ENCODE peak calls at places on chromosomes 16 and 17, in nine cellular contexts. One of them, this sample, is unnamed.

GRCh38 chr16:49009204-49009603 is 272.4 kb downstream of the CBLN1 start:
- DNase-seq in H9: no peak
- DNase-seq in mesendoderm: peak; percentile 44
- DNase-seq in WTC11: no peak
- DNase-seq in A549: no peak
- DNase-seq in AG20443: no peak
- DNase-seq in EL: no peak
- DNase-seq in fibroblast of pulmonary artery: no peak
- DNase-seq in astrocyte of the spinal cord: no peak
- DNase-seq in this sample: no peak

GRCh38 chr16:20956319-20956718 is 55.7 kb downstream of the LYRM1 start:
- DNase-seq in AG20443: no peak
- DNase-seq in EL: no peak
- DNase-seq in mesendoderm: no peak
- DNase-seq in fibroblast of pulmonary artery: peak; percentile 41
- DNase-seq in WTC11: no peak
- DNase-seq in A549: no peak
- DNase-seq in H9: no peak
- DNase-seq in astrocyte of the spinal cord: no peak
- DNase-seq in this sample: no peak

GRCh38 chr17:48194097-48194550 is 86.6 kb downstream of the SNX11 start:
- DNase-seq in fibroblast of pulmonary artery: peak; percentile 41
- DNase-seq in EL: peak; percentile 96
- DNase-seq in A549: no peak
- DNase-seq in H9: no peak
- DNase-seq in AG20443: no peak
- DNase-seq in mesendoderm: no peak
- DNase-seq in WTC11: no peak
- DNase-seq in astrocyte of the spinal cord: peak; percentile 84
- DNase-seq in this sample: peak; percentile 82

GRCh38 chr17:50817838-50818237 is 17.5 kb upstream of the WFIKKN2 start:
- DNase-seq in mesendoderm: peak; percentile 89
- DNase-seq in WTC11: no peak
- DNase-seq in astrocyte of the spinal cord: peak; percentile 8
- DNase-seq in A549: peak; percentile 51
- DNase-seq in fibroblast of pulmonary artery: no peak
- DNase-seq in EL: peak; percentile 65
- DNase-seq in AG20443: no peak
- DNase-seq in H9: no peak
- DNase-seq in this sample: no peak

GRCh38 chr17:58307468-58308172 is 21.0 kb downstream of the TSPOAP1 start:
- DNase-seq in astrocyte of the spinal cord: no peak
- DNase-seq in EL: no peak
- DNase-seq in H9: peak; percentile 40
- DNase-seq in A549: no peak
- DNase-seq in WTC11: no peak
- DNase-seq in AG20443: no peak
- DNase-seq in mesendoderm: no peak
- DNase-seq in fibroblast of pulmonary artery: no peak
- DNase-seq in this sample: no peak

GRCh38 chr17:751269-752001 is 629 bp downstream of the GEMIN4 start:
- DNase-seq in WTC11: peak; percentile 16
- DNase-seq in A549: peak; percentile 58
- DNase-seq in mesendoderm: no peak
- DNase-seq in fibroblast of pulmonary artery: peak; percentile 47
- DNase-seq in astrocyte of the spinal cord: peak; percentile 34
- DNase-seq in AG20443: peak; percentile 57
- DNase-seq in EL: peak; percentile 66
- DNase-seq in H9: no peak
- DNase-seq in this sample: no peak

GRCh38 chr16:46894011-46894672 is 10.0 kb downstream of the GPT2 start:
- DNase-seq in A549: no peak
- DNase-seq in WTC11: no peak
- DNase-seq in AG20443: no peak
- DNase-seq in astrocyte of the spinal cord: no peak
- DNase-seq in EL: no peak
- DNase-seq in H9: no peak
- DNase-seq in mesendoderm: no peak
- DNase-seq in fibroblast of pulmonary artery: peak; percentile 63
- DNase-seq in this sample: no peak

GRCh38 chr16:30003670-30004423 is 7.0 kb downstream of the DOC2A start:
- DNase-seq in H9: no peak
- DNase-seq in mesendoderm: no peak
- DNase-seq in fibroblast of pulmonary artery: no peak
- DNase-seq in EL: no peak
- DNase-seq in WTC11: no peak
- DNase-seq in astrocyte of the spinal cord: no peak
- DNase-seq in AG20443: no peak
- DNase-seq in A549: no peak
- DNase-seq in this sample: no peak

GRCh38 chr16:56192971-56193936 is 2.0 kb downstream of the GNAO1 start:
- DNase-seq in astrocyte of the spinal cord: no peak
- DNase-seq in AG20443: no peak
- DNase-seq in H9: no peak
- DNase-seq in A549: no peak
- DNase-seq in mesendoderm: peak; percentile 51
- DNase-seq in WTC11: peak; percentile 34
- DNase-seq in EL: peak; percentile 16
- DNase-seq in fibroblast of pulmonary artery: no peak
- DNase-seq in this sample: no peak

GRCh38 chr16:51035110-51035498 is 116.0 kb downstream of the SALL1 start:
- DNase-seq in astrocyte of the spinal cord: no peak
- DNase-seq in H9: no peak
- DNase-seq in A549: no peak
- DNase-seq in mesendoderm: peak; percentile 86
- DNase-seq in EL: peak; percentile 7
- DNase-seq in WTC11: no peak
- DNase-seq in AG20443: peak; percentile 15
- DNase-seq in fibroblast of pulmonary artery: no peak
- DNase-seq in this sample: no peak

This sample was measured in COLO829.